ENCODE peak calls at places on chromosomes 4 and X, in five cellular contexts. One of them, this sample, is unnamed.

GRCh38 chrX:34341258-34341657 is 209.1 kb upstream of the FAM47A start:
- DNase-seq in stimulated activated CD4-positive, alpha-beta T cell treated with anti-CD3 and anti-CD28 coated beads, Interleukin-2, amount 100 ng/mL, for 48 hours: no peak
- DNase-seq in GM23248: no peak
- DNase-seq in omental fat pad: no peak
- DNase-seq in tibial nerve: no peak
- DNase-seq in this sample: peak

GRCh38 chr4:155614111-155614762 is 52.4 kb upstream of the GUCY1A1 start:
- DNase-seq in omental fat pad: no peak
- DNase-seq in tibial nerve: no peak
- DNase-seq in stimulated activated CD4-positive, alpha-beta T cell treated with anti-CD3 and anti-CD28 coated beads, Interleukin-2, amount 100 ng/mL, for 48 hours: no peak
- DNase-seq in GM23248: peak
- DNase-seq in this sample: peak

GRCh38 chrX:148632444-148632843 is 132.0 kb downstream of the AFF2 start:
- DNase-seq in tibial nerve: no peak
- DNase-seq in GM23248: no peak
- DNase-seq in stimulated activated CD4-positive, alpha-beta T cell treated with anti-CD3 and anti-CD28 coated beads, Interleukin-2, amount 100 ng/mL, for 48 hours: no peak
- DNase-seq in omental fat pad: no peak
- DNase-seq in this sample: no peak

GRCh38 chrX:40371376-40371775 is 209.4 kb upstream of the ATP6AP2 start:
- DNase-seq in omental fat pad: no peak
- DNase-seq in tibial nerve: no peak
- DNase-seq in GM23248: no peak
- DNase-seq in stimulated activated CD4-positive, alpha-beta T cell treated with anti-CD3 and anti-CD28 coated beads, Interleukin-2, amount 100 ng/mL, for 48 hours: no peak
- DNase-seq in this sample: no peak

GRCh38 chr4:158238574-158238973 is 28.3 kb downstream of the TMEM144 start:
- DNase-seq in tibial nerve: no peak
- DNase-seq in stimulated activated CD4-positive, alpha-beta T cell treated with anti-CD3 and anti-CD28 coated beads, Interleukin-2, amount 100 ng/mL, for 48 hours: no peak
- DNase-seq in GM23248: no peak
- DNase-seq in omental fat pad: no peak
- DNase-seq in this sample: no peak

GRCh38 chr4:17366496-17366895 is 145.4 kb downstream of the QDPR start:
- DNase-seq in tibial nerve: peak
- DNase-seq in omental fat pad: no peak
- DNase-seq in GM23248: peak
- DNase-seq in stimulated activated CD4-positive, alpha-beta T cell treated with anti-CD3 and anti-CD28 coated beads, Interleukin-2, amount 100 ng/mL, for 48 hours: no peak
- DNase-seq in this sample: no peak

GRCh38 chr4:182770259-182770968 is 146.8 kb downstream of the DCTD start:
- DNase-seq in stimulated activated CD4-positive, alpha-beta T cell treated with anti-CD3 and anti-CD28 coated beads, Interleukin-2, amount 100 ng/mL, for 48 hours: no peak
- DNase-seq in tibial nerve: no peak
- DNase-seq in GM23248: no peak
- DNase-seq in omental fat pad: no peak
- DNase-seq in this sample: no peak

GRCh38 chr4:183098080-183098722 is 856 bp upstream of the WWC2 start:
- DNase-seq in tibial nerve: peak
- DNase-seq in stimulated activated CD4-positive, alpha-beta T cell treated with anti-CD3 and anti-CD28 coated beads, Interleukin-2, amount 100 ng/mL, for 48 hours: no peak
- DNase-seq in omental fat pad: peak
- DNase-seq in GM23248: peak
- DNase-seq in this sample: peak

GRCh38 chr4:88818650-88819470 is 121.2 kb upstream of the NAP1L5 start:
- DNase-seq in GM23248: peak
- DNase-seq in stimulated activated CD4-positive, alpha-beta T cell treated with anti-CD3 and anti-CD28 coated beads, Interleukin-2, amount 100 ng/mL, for 48 hours: peak
- DNase-seq in tibial nerve: peak
- DNase-seq in omental fat pad: no peak
- DNase-seq in this sample: peak

GRCh38 chrX:136146614-136147319 is 566 bp upstream of the FHL1 start:
- DNase-seq in tibial nerve: no peak
- DNase-seq in omental fat pad: no peak
- DNase-seq in GM23248: peak
- DNase-seq in stimulated activated CD4-positive, alpha-beta T cell treated with anti-CD3 and anti-CD28 coated beads, Interleukin-2, amount 100 ng/mL, for 48 hours: peak
- DNase-seq in this sample: peak

GRCh38 chrX:43881410-43882293 is 598 bp downstream of the MAOB start:
- DNase-seq in GM23248: peak
- DNase-seq in omental fat pad: no peak
- DNase-seq in tibial nerve: peak
- DNase-seq in stimulated activated CD4-positive, alpha-beta T cell treated with anti-CD3 and anti-CD28 coated beads, Interleukin-2, amount 100 ng/mL, for 48 hours: no peak
- DNase-seq in this sample: no peak

This sample was measured in adipocyte.